ENCODE peak calls at places on chromosomes 16 and 17, in six cellular contexts. L is HepG2, Y is GM12878, A is IMR-90, M is HCT116, O is colonic mucosa. X is an unnamed sample.
A peak's percentile ranks its signal among the peaks of the same experiment; 100 is the strongest.

GRCh38 chr16:1167276-1168107 is 14.6 kb downstream of the CACNA1H start:
- DNase-seq in L (no peak), Y (no peak), A (no peak), M (no peak), O (no peak), X (no peak)

GRCh38 chr17:41382396-41382795 is 290 bp upstream of the KRT34 start:
- DNase-seq in L (no peak), Y (no peak), A (peak; percentile 45), M (no peak), O (no peak), X (peak; percentile 25)

GRCh38 chr16:53056528-53056881 is 1.7 kb downstream of the CHD9 start:
- DNase-seq in L (peak; percentile 72), Y (no peak), A (peak; percentile 66), M (no peak), O (no peak), X (no peak)

GRCh38 chr16:89586853-89587252 is 11.3 kb downstream of the CPNE7 start:
- DNase-seq in L (no peak), Y (no peak), A (no peak), M (no peak), O (no peak), X (no peak)

GRCh38 chr17:75059369-75060345 is 12.6 kb downstream of the KCTD2 start:
- DNase-seq in L (peak; percentile 45), Y (no peak), A (peak; percentile 81), M (no peak), O (no peak), X (no peak)

GRCh38 chr16:86768231-86768791 is 190.0 kb downstream of the FOXL1 start:
- DNase-seq in L (no peak), Y (no peak), A (no peak), M (no peak), O (no peak), X (no peak)

GRCh38 chr17:6587310-6587709 is 31.0 kb upstream of the PITPNM3 start:
- DNase-seq in L (no peak), Y (no peak), A (no peak), M (no peak), O (no peak), X (no peak)

GRCh38 chr16:2090819-2091721 is 43.3 kb downstream of the TSC2 start:
- DNase-seq in L (no peak), Y (no peak), A (no peak), M (peak; percentile 66), O (peak; percentile 91), X (peak; percentile 97)

GRCh38 chr16:81562174-81562849 is 117.7 kb downstream of the CMIP start:
- DNase-seq in L (no peak), Y (no peak), A (no peak), M (no peak), O (no peak), X (no peak)

GRCh38 chr17:65121916-65122821 is 15.0 kb upstream of the RGS9 start:
- DNase-seq in L (no peak), Y (peak; percentile 42), A (no peak), M (no peak), O (no peak), X (no peak)

GRCh38 chr16:1188781-1189189 is 35.9 kb downstream of the CACNA1H start:
- DNase-seq in L (no peak), Y (no peak), A (peak; percentile 30), M (no peak), O (peak; percentile 42), X (peak; percentile 90)

GRCh38 chr17:74213897-74214386 is 571 bp downstream of the TTYH2 start:
- DNase-seq in L (no peak), Y (no peak), A (no peak), M (no peak), O (peak; percentile 30), X (peak; percentile 74)

GRCh38 chr16:13994239-13995106 is 74.5 kb downstream of the ERCC4 start:
- DNase-seq in L (no peak), Y (no peak), A (peak; percentile 2), M (no peak), O (no peak), X (no peak)

GRCh38 chr17:75828741-75829140 is 15.5 kb downstream of the UNC13D start:
- DNase-seq in L (no peak), Y (no peak), A (no peak), M (no peak), O (no peak), X (no peak)

GRCh38 chr17:74152591-74153455 is 50.7 kb upstream of the RPL38 start:
- DNase-seq in L (no peak), Y (no peak), A (no peak), M (no peak), O (peak; percentile 12), X (peak; percentile 58)

GRCh38 chr17:17408236-17408794 is 68.5 kb upstream of the MED9 start:
- DNase-seq in L (peak; percentile 70), Y (no peak), A (peak; percentile 61), M (no peak), O (no peak), X (no peak)

DNA sequence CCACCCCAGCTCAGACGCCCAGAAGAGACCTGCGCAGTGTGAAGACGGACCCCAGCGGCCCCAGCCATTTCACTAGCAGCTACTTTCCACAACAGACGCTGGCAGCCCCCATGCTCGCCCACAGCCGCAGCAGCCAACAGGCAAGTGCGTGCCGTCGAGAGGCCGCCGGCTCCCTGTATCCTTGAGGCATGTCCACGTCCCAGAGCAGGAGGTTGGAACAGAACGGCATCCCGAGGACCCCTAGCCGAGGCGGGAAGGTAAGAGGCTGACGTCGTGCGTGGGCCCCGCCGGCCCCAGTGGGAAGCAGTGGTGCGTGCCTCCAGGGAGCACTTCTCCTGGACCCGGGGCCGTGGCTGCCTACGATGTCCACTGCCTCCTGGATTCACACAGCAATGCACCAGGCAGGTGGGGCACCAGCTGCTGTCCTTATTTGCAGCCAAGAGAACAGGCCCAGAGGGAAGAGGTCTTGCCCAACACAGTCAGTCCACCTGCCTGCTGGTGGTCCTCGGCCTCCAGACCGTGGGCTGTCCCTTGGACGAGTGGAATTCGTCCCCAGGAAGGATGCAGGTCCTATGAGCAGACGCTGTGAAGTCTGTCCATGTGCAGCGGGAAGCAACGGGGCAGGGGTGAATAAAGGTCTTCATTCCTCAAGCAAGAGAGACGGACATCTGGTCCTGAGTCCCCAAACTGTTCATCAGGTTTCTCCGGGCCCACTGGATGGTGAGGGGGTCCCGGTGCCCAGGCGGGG is 38.5 kb downstream of the SLC7A5 start:
- DNase-seq in L (no peak), Y (no peak), A (no peak), M (no peak), O (no peak), X (no peak)
- H3K9ac ChIP-seq in L (no peak overlapping the region), Y (no peak overlapping the region), A (no peak overlapping the region), M (no peak overlapping the region), O (no peak overlapping the region), X (no peak overlapping the region)

DNA sequence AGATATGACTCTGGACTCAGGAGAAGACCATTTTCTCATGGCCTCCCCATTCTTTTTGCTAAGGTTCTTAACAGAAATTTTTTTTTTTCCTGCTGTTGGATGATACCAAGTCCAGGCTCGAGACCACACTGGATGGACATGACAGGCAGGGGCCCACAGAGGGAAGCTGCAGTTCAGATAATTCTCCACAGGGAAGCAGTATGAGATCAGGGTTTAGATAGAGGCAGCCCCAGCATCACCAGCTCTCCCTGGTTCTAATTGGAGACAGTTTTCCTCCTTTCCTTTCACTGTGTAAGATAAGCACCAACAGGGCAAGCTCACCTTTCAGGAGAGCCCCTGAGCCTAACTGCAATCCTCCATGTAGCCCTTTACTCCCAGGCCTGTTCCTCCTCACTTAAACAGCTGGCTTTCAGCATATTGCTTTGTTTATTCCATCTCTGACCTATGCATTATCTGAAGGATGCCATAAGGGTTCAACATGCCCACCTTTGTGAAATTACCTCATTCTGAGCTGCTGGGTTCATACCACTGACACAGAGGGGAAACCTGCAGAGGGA is 108.1 kb downstream of the SNX11 start:
- DNase-seq in L (peak; percentile 8), Y (no peak), A (peak; percentile 28), M (peak; percentile 71), O (peak; percentile 26), X (peak; percentile 87)
- TF ChIP-seq CTCF in L (peak; percentile 41), Y (peak; percentile 25), A (peak; percentile 37), M (peak; percentile 80), O (peak; percentile 65), X (peak; percentile 74)

GRCh38 chr17:44005865-44006580 is 1.6 kb downstream of the NAGS start:
- DNase-seq in L (no peak), Y (no peak), A (no peak), M (no peak), O (peak; percentile 75), X (peak; percentile 95)

GRCh38 chr17:44006581-44007345 is 2.3 kb downstream of the NAGS start:
- DNase-seq in L (no peak), Y (peak; percentile 73), A (peak; percentile 92), M (peak; percentile 95), O (peak; percentile 100), X (peak; percentile 100)

GRCh38 chr17:44004077-44004760 is at the start of gene NAGS:
- DNase-seq in L (peak; percentile 67), Y (no peak), A (no peak), M (no peak), O (peak; percentile 29), X (peak; percentile 89)

GRCh38 chr17:44005527-44005864 is 1.1 kb downstream of the NAGS start:
- DNase-seq in L (no peak), Y (no peak), A (no peak), M (no peak), O (no peak), X (no peak)

GRCh38 chr17:44004761-44005526 is 522 bp downstream of the NAGS start:
- DNase-seq in L (no peak), Y (no peak), A (no peak), M (no peak), O (peak; percentile 79), X (peak; percentile 87)
- H3K4me3 ChIP-seq in L (peak overlapping the region; percentile 56), Y (no peak overlapping the region), A (no peak overlapping the region), M (peak overlapping the region; percentile 92), O (peak overlapping the region; percentile 62), X (peak overlapping the region; percentile 53)

GRCh38 chr17:43411820-43412529 is 13.2 kb downstream of the ARL4D start:
- DNase-seq in L (no peak), Y (no peak), A (no peak), M (no peak), O (no peak), X (no peak)

GRCh38 chr17:43411369-43411677 is 12.5 kb downstream of the ARL4D start:
- DNase-seq in L (no peak), Y (no peak), A (no peak), M (no peak), O (no peak), X (no peak)

GRCh38 chr17:43418441-43419374 is 19.9 kb downstream of the ARL4D start:
- DNase-seq in L (peak; percentile 56), Y (no peak), A (peak; percentile 92), M (peak; percentile 55), O (no peak), X (peak; percentile 88)

DNA sequence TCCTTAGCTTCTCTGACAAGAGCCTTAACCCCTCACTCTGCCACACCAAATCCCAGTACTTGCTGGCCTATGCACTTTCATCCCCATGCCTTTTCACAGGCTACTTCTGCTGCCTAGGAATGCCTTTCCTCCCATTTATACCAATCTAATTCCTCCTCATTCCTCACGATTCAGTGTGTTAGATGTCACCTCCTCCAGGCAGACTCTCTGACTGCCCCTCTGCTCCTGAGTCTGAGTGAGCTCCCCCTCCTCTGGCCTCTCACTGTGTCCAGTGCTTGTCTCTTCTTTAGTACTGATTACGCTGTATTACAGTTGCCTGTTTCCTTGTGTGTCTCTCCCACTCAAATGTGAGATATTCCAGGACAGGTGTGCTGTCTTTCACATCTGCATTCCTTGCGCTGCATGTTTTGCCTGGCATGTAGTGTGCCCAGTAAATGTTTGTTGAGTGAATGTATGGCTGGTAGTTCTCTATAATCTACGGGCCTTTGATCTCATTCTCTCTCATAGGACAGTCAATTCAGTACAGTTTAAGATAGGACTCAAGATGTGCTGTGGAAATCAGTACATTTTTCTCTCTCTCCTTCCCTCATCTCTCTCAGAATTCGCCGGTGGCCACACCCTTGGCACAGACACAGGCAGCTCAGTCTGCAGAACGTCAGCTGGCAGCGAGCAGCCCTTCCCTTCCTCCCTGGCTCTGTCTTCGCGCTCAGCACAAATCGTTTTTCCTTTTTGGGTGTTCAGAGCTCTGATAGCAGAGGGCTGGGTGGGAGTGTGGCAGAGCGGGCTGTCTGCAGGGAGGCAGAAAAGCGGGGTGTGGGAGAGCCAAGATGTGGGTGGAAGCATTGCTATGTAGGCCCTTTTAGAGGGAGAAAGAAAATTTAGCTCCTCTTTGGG is 18.5 kb downstream of the ARL4D start:
- DNase-seq in L (no peak), Y (no peak), A (peak; percentile 37), M (no peak), O (peak; percentile 61), X (no peak)
- H3K9ac ChIP-seq in L (no peak overlapping the region), Y (no peak overlapping the region), A (peak overlapping the region; percentile 33), M (no peak overlapping the region), O (peak overlapping the region; percentile 51), X (no peak overlapping the region)

X was measured in endodermal cell.